ENCODE peak calls at places on chromosomes 5 and 9, in ten cellular contexts. B, X, I, O, N, H, F, Z, A and E are unnamed samples.

GRCh38 chr9:96859461-96860198 is 5.3 kb upstream of the ZNF782 start:
- DNase-seq in B (peak; percentile 71), X (peak; percentile 74), I (no peak), O (no peak), N (no peak), H (no peak), F (no peak), Z (peak; percentile 67), A (no peak), E (no peak)

GRCh38 chr5:57434227-57434640 is 48.4 kb downstream of the ACTBL2 start:
- DNase-seq in B (peak; percentile 62), X (peak; percentile 55), I (no peak), O (no peak), N (no peak), H (no peak), F (no peak), Z (peak; percentile 79), A (no peak), E (no peak)

GRCh38 chr5:174503461-174504265 is 220.7 kb upstream of the MSX2 start:
- DNase-seq in B (peak; percentile 60), X (no peak), I (no peak), O (no peak), N (no peak), H (peak; percentile 54), F (no peak), Z (peak; percentile 87), A (no peak), E (no peak)

GRCh38 chr9:128192601-128193371 is 1.4 kb upstream of the CIZ1 start:
- DNase-seq in B (peak; percentile 90), X (no peak), I (peak; percentile 69), O (no peak), N (peak; percentile 87), H (peak; percentile 86), F (peak; percentile 83), Z (peak; percentile 72), A (peak; percentile 61), E (peak; percentile 75)

GRCh38 chr5:78557601-78558000 is 91.0 kb downstream of the LHFPL2 start:
- DNase-seq in B (no peak), X (no peak), I (no peak), O (no peak), N (no peak), H (no peak), F (no peak), Z (no peak), A (no peak), E (no peak)

GRCh38 chr9:70340572-70340971 is 73.9 kb downstream of the KLF9 start:
- DNase-seq in B (peak; percentile 63), X (peak; percentile 5), I (no peak), O (no peak), N (no peak), H (no peak), F (no peak), Z (peak; percentile 20), A (no peak), E (no peak)

GRCh38 chr9:89655047-89655989 is 50.5 kb downstream of the GADD45G start:
- DNase-seq in B (peak; percentile 37), X (no peak), I (no peak), O (no peak), N (no peak), H (no peak), F (no peak), Z (peak; percentile 19), A (no peak), E (no peak)

GRCh38 chr5:67752357-67752708 is 463.2 kb upstream of the PIK3R1 start:
- DNase-seq in B (no peak), X (no peak), I (no peak), O (no peak), N (no peak), H (no peak), F (no peak), Z (no peak), A (no peak), E (no peak)

GRCh38 chr5:135831439-135832262 is 2.8 kb upstream of the SLC25A48 start:
- DNase-seq in B (no peak), X (no peak), I (no peak), O (no peak), N (no peak), H (no peak), F (no peak), Z (no peak), A (no peak), E (no peak)

GRCh38 chr9:130143974-130144373 is 28.2 kb upstream of the NCS1 start:
- DNase-seq in B (peak; percentile 54), X (peak; percentile 54), I (no peak), O (no peak), N (peak; percentile 44), H (no peak), F (no peak), Z (peak; percentile 72), A (no peak), E (no peak)

GRCh38 chr9:117028103-117028858 is 341.2 kb downstream of the TRIM32 start:
- DNase-seq in B (no peak), X (peak; percentile 21), I (no peak), O (no peak), N (no peak), H (no peak), F (no peak), Z (no peak), A (no peak), E (no peak)

GRCh38 chr9:3474821-3475220 is 51.0 kb downstream of the RFX3 start:
- DNase-seq in B (no peak), X (no peak), I (no peak), O (no peak), N (no peak), H (no peak), F (no peak), Z (no peak), A (no peak), E (no peak)

GRCh38 chr9:3468407-3469205 is 57.2 kb downstream of the RFX3 start:
- DNase-seq in B (no peak), X (no peak), I (no peak), O (no peak), N (no peak), H (no peak), F (no peak), Z (no peak), A (no peak), E (no peak)

GRCh38 chr9:3475300-3476020 is 50.3 kb downstream of the RFX3 start:
- DNase-seq in B (no peak), X (no peak), I (no peak), O (no peak), N (no peak), H (no peak), F (no peak), Z (no peak), A (no peak), E (peak; percentile 84)

GRCh38 chr9:3477236-3477834 is 48.5 kb downstream of the RFX3 start:
- DNase-seq in B (no peak), X (no peak), I (no peak), O (no peak), N (no peak), H (no peak), F (no peak), Z (no peak), A (peak; percentile 85), E (peak; percentile 70)

DNA sequence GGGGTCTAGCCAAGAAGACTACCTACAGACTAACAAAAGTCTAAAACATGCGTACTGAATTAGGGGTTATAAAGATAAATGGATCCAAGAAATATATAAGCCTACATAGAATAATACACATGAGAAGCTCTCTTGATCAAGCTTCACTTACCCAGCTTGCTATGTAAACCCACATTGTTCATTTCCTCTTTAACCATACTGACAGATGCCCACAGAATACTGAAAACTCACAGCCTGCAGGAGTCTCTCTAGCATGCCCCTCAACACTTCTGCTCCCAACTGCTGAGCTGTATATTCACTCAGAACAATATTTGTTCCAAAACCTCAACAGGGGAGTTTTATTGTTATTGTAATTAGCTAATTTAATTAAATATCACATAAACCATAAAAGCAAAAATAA is 52.4 kb downstream of the RFX3 start:
- DNase-seq in B (no peak), X (no peak), I (no peak), O (no peak), N (no peak), H (no peak), F (no peak), Z (no peak), A (no peak), E (peak; percentile 50)
- TF ChIP-seq CTCF in B (no peak), X (no peak), I (no peak), O (no peak), N (no peak), H (no peak), F (no peak), Z (no peak), A (no peak), E (no peak)

DNA sequence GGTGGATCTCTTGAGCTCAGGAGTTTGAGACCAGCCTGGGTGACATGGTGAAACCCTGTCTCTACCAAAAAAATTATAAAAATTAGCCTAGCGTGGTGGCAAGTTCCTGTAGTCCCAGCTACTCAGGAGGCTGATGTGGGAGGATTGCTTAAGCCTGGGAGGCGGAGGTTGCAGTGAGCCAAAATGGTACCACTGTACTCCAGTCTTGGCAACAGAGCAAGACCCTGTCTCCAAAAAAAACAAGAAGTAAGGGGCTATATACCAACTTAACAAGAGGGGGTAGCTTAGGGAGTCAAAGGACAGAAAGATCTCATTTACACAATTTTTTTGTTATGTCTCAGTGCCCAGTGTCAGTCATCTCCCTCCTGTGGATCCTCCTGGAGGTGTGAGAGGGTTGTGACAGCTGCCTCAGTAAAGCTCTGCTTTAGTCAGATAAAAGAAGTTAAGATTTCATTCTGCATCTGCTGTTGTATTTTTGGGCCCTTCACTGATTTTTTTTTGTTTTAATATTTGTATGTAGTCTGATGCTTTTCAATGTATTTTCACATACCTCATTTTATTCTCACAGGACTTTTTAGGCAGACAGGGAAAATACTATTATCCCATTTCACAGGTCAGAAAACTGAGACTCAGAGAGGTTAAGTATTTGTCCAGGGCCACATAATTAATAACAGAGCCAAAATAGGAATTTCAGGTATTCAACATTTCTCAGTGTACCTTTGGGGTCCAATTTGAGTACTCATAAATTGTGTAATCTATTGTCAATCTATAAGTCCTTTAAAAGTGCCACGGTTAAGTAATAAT is 120.9 kb upstream of the GRHPR start:
- DNase-seq in B (no peak), X (no peak), I (no peak), O (no peak), N (no peak), H (no peak), F (no peak), Z (no peak), A (no peak), E (peak; percentile 50)
- H3K4me3 ChIP-seq in B (no peak overlapping the region), X (no peak overlapping the region), I (no peak overlapping the region), O (no peak overlapping the region), N (no peak overlapping the region), H (no peak overlapping the region), F (no peak overlapping the region), Z (no peak overlapping the region), A (no peak overlapping the region), E (peak overlapping the region; percentile 26)

DNA sequence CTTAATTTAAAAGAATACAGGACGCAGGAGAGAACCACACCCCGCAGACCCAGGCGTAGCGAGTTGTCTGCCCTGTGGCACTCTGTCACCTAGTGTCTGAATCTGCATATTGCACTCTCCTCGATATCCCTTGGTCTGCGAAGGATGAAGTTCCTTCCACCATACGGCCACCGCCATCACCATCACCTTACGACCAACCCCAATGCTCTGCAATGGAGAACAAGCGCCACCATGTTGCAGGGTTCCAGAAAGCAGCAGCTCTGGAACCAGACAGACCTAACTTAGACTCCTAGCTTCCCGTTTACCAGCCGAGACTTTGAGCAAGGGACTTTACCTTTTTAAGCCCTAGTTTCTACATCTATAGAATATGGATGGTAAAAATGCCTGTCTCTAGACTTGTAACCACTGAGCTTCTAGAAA is 77.4 kb upstream of the DMRT1 start:
- DNase-seq in B (peak; percentile 88), X (peak; percentile 83), I (peak; percentile 25), O (no peak), N (peak; percentile 41), H (peak; percentile 83), F (peak; percentile 57), Z (peak; percentile 26), A (no peak), E (peak; percentile 84)
- TF ChIP-seq CTCF in B (peak; percentile 99), X (peak; percentile 74), I (peak; percentile 94), O (peak; percentile 95), N (peak; percentile 97), H (peak; percentile 98), F (peak; percentile 46), Z (peak; percentile 50), A (no peak), E (peak; percentile 74)

GRCh38 chr9:18149457-18150011 is 324.4 kb upstream of the ADAMTSL1 start:
- DNase-seq in B (peak; percentile 2), X (no peak), I (no peak), O (no peak), N (no peak), H (no peak), F (no peak), Z (no peak), A (no peak), E (no peak)
- H3K4me3 ChIP-seq in B (no peak overlapping the region), X (no peak overlapping the region), I (no peak overlapping the region), O (no peak overlapping the region), N (no peak overlapping the region), H (no peak overlapping the region), F (no peak overlapping the region), Z (no peak overlapping the region), A (no peak overlapping the region), E (no peak overlapping the region)